ENCODE peak calls at places on chromosomes 2 and 18, in four cellular contexts. D is body of pancreas, O is spleen, C is IMR-90. E is an unnamed sample.

GRCh38 chr2:26982102-26982742 is 11.8 kb downstream of the MAPRE3 start:
- DNase-seq in C (peak; percentile 36), O (no peak), D (peak; percentile 95), E (peak; percentile 83)

GRCh38 chr2:69817739-69818494 is 11.5 kb upstream of the GMCL1 start:
- DNase-seq in D (no peak), C (no peak), O (no peak), E (no peak)

GRCh38 chr2:169734172-169734847 is 678 bp downstream of the KLHL23 start:
- DNase-seq in D (peak; percentile 32), O (no peak), C (no peak), E (no peak)

GRCh38 chr2:160407393-160408204 is 86.0 kb downstream of the RBMS1 start:
- DNase-seq in D (peak; percentile 47), C (peak; percentile 54), O (peak; percentile 95), E (peak; percentile 53)

GRCh38 chr2:45690223-45690622 is 38.7 kb downstream of the PRKCE start:
- DNase-seq in C (no peak), O (no peak), D (no peak), E (no peak)

GRCh38 chr2:170170281-170171035 is 7.5 kb upstream of the MYO3B start:
- DNase-seq in D (peak; percentile 51), C (no peak), O (no peak), E (no peak)

GRCh38 chr18:50848038-50848437 is 28.2 kb upstream of the MRO start:
- DNase-seq in C (no peak), O (no peak), D (no peak), E (no peak)

GRCh38 chr18:37869051-37869450 is 303.5 kb upstream of the CELF4 start:
- DNase-seq in C (no peak), D (no peak), O (no peak), E (no peak)

GRCh38 chr2:191929288-191929687 is 82.4 kb upstream of the CAVIN2 start:
- DNase-seq in D (no peak), O (no peak), C (no peak), E (no peak)

GRCh38 chr2:17749753-17750438 is 3.7 kb downstream of the SMC6 start:
- DNase-seq in O (no peak), C (no peak), D (no peak), E (no peak)

GRCh38 chr18:33812186-33812585 is 234.2 kb downstream of the ASXL3 start:
- DNase-seq in C (no peak), D (no peak), O (no peak), E (no peak)

GRCh38 chr2:71772510-71773172 is 319.3 kb downstream of the DYSF start:
- DNase-seq in O (no peak), C (no peak), D (no peak), E (no peak)

GRCh38 chr2:15899751-15900493 is 40.4 kb upstream of the MYCN start:
- DNase-seq in D (no peak), O (no peak), C (no peak), E (no peak)

GRCh38 chr2:28650261-28650584 is 101.4 kb upstream of the PPP1CB start:
- DNase-seq in C (no peak), O (no peak), D (no peak), E (no peak)

GRCh38 chr2:40758778-40759177 is 306.9 kb upstream of the SLC8A1 start:
- DNase-seq in O (no peak), C (peak; percentile 1), D (no peak), E (no peak)

GRCh38 chr2:45649855-45650806 is 1.3 kb upstream of the PRKCE start:
- DNase-seq in C (peak; percentile 33), D (peak; percentile 75), O (peak; percentile 93), E (peak; percentile 75)

GRCh38 chr2:26961603-26962184 is 8.7 kb upstream of the MAPRE3 start:
- DNase-seq in C (peak; percentile 74), D (peak; percentile 85), O (peak; percentile 90), E (peak; percentile 77)

GRCh38 chr18:49510393-49511115 is 23.5 kb upstream of the C18orf32 start:
- DNase-seq in O (no peak), D (peak; percentile 49), C (peak; percentile 40), E (no peak)

GRCh38 chr2:163800889-163801498 is 65.2 kb upstream of the FIGN start:
- DNase-seq in O (no peak), C (peak; percentile 33), D (peak; percentile 13), E (no peak)

GRCh38 chr2:233351423-233351822 is 2.9 kb upstream of the DGKD start:
- DNase-seq in C (no peak), D (no peak), O (no peak), E (no peak)

GRCh38 chr2:8564475-8564874 is 117.4 kb upstream of the ID2 start:
- DNase-seq in O (no peak), D (no peak), C (no peak), E (no peak)

GRCh38 chr2:71974846-71975245 is 172.8 kb downstream of the CYP26B1 start:
- DNase-seq in D (no peak), O (no peak), C (no peak), E (no peak)

GRCh38 chr2:193331701-193332100 is 1137.0 kb upstream of the TMEFF2 start:
- DNase-seq in D (no peak), O (no peak), C (no peak), E (no peak)

GRCh38 chr2:105617631-105618350 is 126.9 kb upstream of the NCK2 start:
- DNase-seq in O (no peak), D (peak; percentile 48), C (no peak), E (no peak)

GRCh38 chr18:21257383-21257782 is 15.4 kb downstream of the GREB1L start:
- DNase-seq in C (peak; percentile 2), O (no peak), D (no peak), E (no peak)

DNA sequence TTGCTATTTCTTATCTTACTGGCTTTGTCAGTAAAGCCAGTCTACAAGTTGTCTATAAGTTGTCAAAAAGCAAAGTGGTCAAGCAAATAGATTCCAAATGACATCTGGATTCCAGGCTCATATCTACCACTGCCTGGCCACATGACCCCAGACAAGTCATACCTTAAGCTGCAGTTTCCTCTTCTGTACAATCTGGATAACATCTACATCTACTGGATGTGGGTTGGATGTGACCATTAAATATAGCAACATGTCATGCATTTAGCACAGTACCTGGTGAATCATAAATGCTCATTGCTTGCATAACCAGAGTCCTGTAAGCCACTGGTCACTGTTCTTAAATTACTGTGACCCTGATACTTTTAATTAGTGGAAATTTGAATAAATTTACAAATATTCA is 16.8 kb downstream of the COBLL1 start:
- DNase-seq in O (no peak), C (no peak), D (no peak), E (no peak)
- H3K4me1 ChIP-seq in O (peaks cover 13% of the 10 kb centered on the region), C (no peaks in the 10 kb centered on the region), D (peaks cover 56% of the 10 kb centered on the region), E (no peaks in the 10 kb centered on the region)

DNA sequence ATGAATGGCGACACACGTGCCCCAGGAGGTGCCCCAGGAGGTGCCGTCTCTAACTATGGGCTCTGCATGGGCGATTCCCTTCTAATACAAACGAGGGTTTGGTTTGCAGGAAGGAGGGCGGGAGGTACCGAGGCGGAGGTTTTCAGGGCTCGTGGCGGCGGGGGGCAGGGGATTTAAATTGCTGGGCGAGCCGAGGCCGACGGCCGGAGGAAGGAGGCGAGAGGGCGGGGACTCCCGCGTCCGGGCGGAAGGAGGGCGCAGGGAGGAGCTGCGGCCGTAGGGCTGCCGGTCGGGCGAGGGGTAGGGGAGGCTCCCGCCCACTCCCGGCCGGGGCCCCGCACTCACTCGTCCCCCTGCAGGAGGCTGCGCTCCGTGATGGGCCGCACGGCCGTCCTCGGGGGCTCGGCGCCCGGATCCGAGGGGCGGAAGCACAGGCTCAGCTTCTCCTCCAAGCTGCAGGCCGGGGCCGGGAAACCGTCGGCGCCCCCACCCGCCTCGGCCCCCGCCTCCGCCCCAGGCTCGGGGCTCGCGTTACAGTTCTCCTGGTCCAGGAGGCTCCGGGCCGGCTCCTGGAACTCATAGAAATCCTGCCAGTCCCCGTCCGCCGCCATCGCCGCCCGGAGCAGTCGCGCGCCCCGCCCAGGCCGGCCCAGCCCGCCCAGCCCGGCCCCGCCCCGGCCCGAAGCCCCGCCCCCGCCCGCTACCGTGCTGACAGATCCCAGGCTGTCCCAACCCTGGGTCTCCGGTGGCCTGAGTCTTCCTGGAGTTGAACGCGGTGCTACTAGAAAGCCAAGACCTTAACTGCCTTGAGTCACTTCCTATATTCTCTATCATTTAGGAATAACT is at the start of gene FEZ2:
- DNase-seq in C (peak; percentile 72), O (peak; percentile 95), D (peak; percentile 75), E (peak; percentile 62)
- TF ChIP-seq POLR2A in C (peak; percentile 56), O (no peak), D (no peak), E (no peak)

GRCh38 chr2:64114912-64115277 is 29.3 kb downstream of the PELI1 start:
- DNase-seq in O (no peak), C (no peak), D (no peak), E (no peak)

GRCh38 chr2:64112016-64112415 is 32.2 kb downstream of the PELI1 start:
- DNase-seq in O (no peak), C (no peak), D (no peak), E (no peak)

GRCh38 chr2:64108842-64109241 is 35.4 kb downstream of the PELI1 start:
- DNase-seq in C (no peak), O (no peak), D (no peak), E (no peak)

GRCh38 chr2:64114063-64114911 is 29.9 kb downstream of the PELI1 start:
- DNase-seq in D (peak; percentile 57), C (peak; percentile 81), O (no peak), E (no peak)

DNA sequence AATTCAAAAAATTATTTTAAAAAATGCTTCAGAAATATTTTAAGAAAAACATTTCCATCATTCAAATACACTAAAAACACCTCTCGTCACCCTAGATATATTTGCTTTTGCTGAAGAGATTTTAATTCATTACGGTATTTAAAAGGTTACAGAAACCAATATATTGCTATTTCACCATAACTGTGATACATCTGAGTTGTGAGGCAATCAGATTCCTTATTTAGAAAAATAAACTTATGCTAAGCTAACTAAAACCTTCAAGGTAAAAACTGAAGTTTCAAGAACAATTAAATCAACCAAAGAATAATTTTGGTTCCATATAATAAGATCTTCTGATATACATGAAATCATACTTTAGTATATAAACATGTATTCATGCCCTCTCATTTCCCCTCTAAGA is 32.8 kb downstream of the PELI1 start:
- DNase-seq in C (peak; percentile 12), O (no peak), D (no peak), E (no peak)
- H3K4me1 ChIP-seq in C (no peaks in the 10 kb centered on the region), O (peaks cover 71% of the 10 kb centered on the region), D (peaks cover 62% of the 10 kb centered on the region), E (no peaks in the 10 kb centered on the region)

GRCh38 chr2:218569661-218570500 is 1.2 kb downstream of the CNOT9 start:
- DNase-seq in C (peak; percentile 67), O (no peak), D (peak; percentile 16), E (no peak)

GRCh38 chr2:218566296-218566695 is 1.9 kb downstream of the USP37 start:
- DNase-seq in C (no peak), O (no peak), D (no peak), E (no peak)

GRCh38 chr2:218567797-218568189 is 358 bp downstream of the USP37 start:
- DNase-seq in C (no peak), D (no peak), O (no peak), E (no peak)

GRCh38 chr2:218569038-218569431 is 396 bp downstream of the CNOT9 start:
- DNase-seq in D (peak; percentile 43), O (peak; percentile 91), C (peak; percentile 83), E (peak; percentile 55)

GRCh38 chr2:218568190-218569037 is at the start of the genes CNOT9 and USP37:
- DNase-seq in D (peak; percentile 100), C (peak; percentile 97), O (peak; percentile 100), E (peak; percentile 98)
- TF ChIP-seq POLR2A in D (peak; percentile 53), C (peak; percentile 42), O (peak; percentile 85), E (peak; percentile 61)

DNA sequence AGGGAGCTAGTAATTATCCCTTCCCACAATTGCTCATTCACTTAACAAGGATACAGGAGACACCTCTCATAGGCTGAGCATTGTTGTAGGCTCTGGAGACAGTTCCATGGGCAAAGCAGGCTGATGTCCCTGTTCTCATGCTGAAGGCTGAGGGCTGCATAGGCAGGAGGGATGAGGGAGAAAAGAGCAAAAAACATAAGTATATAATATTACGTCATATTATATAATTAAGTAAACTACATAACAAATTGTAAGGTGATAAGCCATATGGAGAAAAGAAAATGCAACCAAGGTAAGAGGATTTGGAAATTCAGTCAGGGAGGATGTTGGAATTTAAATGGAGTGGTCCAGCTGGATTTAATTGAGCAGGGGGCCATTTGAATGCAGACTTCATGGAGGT is 380.6 kb upstream of the ST6GAL2 start:
- DNase-seq in C (no peak), D (no peak), O (no peak), E (no peak)
- H3K4me1 ChIP-seq in C (no peaks in the 10 kb centered on the region), D (no peaks in the 10 kb centered on the region), O (no peaks in the 10 kb centered on the region), E (no peaks in the 10 kb centered on the region)

E was measured in breast epithelium.